ENCODE peak calls at places on chromosomes 2 and 18, in five cellular contexts. O is mesenchymal stem cell, Z is H1, B is H9, G is neuronal stem cell. W is an unnamed sample.

GRCh38 chr2:74831693-74832530 is 2.0 kb upstream of the HK2 start:
- DNase-seq in O (peak; percentile 65), Z (no peak), B (no peak), G (no peak), W (peak; percentile 30)

GRCh38 chr2:42920446-42921161 is 128.2 kb upstream of the HAAO start:
- DNase-seq in O (no peak), Z (no peak), B (no peak), G (no peak), W (no peak)

GRCh38 chr2:127128508-127128907 is 21.6 kb upstream of the BIN1 start:
- DNase-seq in O (no peak), Z (peak; percentile 61), B (peak; percentile 93), G (no peak), W (no peak)

GRCh38 chr2:234913208-234913626 is 38.6 kb upstream of the SH3BP4 start:
- DNase-seq in O (peak; percentile 61), Z (no peak), B (no peak), G (no peak), W (no peak)

GRCh38 chr18:54983041-54983686 is 23.9 kb upstream of the CCDC68 start:
- DNase-seq in O (peak; percentile 85), Z (no peak), B (no peak), G (peak; percentile 29), W (peak; percentile 94)

GRCh38 chr18:58730618-58731017 is 59.4 kb downstream of the MALT1 start:
- DNase-seq in O (no peak), Z (no peak), B (no peak), G (no peak), W (no peak)

GRCh38 chr2:237696471-237696870 is 69.1 kb downstream of the LRRFIP1 start:
- DNase-seq in O (peak; percentile 29), Z (no peak), B (peak; percentile 14), G (no peak), W (no peak)

GRCh38 chr2:128178650-128179460 is 87.9 kb downstream of the UGGT1 start:
- DNase-seq in O (peak; percentile 96), Z (peak; percentile 59), B (peak; percentile 58), G (peak; percentile 51), W (peak; percentile 44)

GRCh38 chr2:240638517-240639160 is 13.4 kb downstream of the GPR35 start:
- DNase-seq in O (no peak), Z (no peak), B (no peak), G (no peak), W (no peak)

GRCh38 chr2:216015722-216016464 is 2.5 kb upstream of the MREG start:
- DNase-seq in O (no peak), Z (no peak), B (no peak), G (no peak), W (no peak)

GRCh38 chr2:67544286-67544685 is 147.2 kb downstream of the ETAA1 start:
- DNase-seq in O (no peak), Z (no peak), B (no peak), G (no peak), W (no peak)

GRCh38 chr18:4821801-4822200 is 366.7 kb upstream of the DLGAP1 start:
- DNase-seq in O (no peak), Z (no peak), B (no peak), G (no peak), W (no peak)

GRCh38 chr2:34736482-34736881 is 1137.4 kb upstream of the FAM98A start:
- DNase-seq in O (no peak), Z (no peak), B (no peak), G (no peak), W (no peak)

GRCh38 chr2:148209598-148209997 is 188.7 kb downstream of the MBD5 start:
- DNase-seq in O (no peak), Z (no peak), B (peak; percentile 47), G (no peak), W (no peak)

GRCh38 chr2:53826587-53827397 is 33.0 kb downstream of the GPR75 start:
- DNase-seq in O (peak; percentile 63), Z (no peak), B (no peak), G (no peak), W (no peak)

GRCh38 chr2:178579006-178579405 is 98.7 kb downstream of the PLEKHA3 start:
- DNase-seq in O (peak; percentile 2), Z (no peak), B (no peak), G (no peak), W (no peak)

GRCh38 chr2:31335921-31336570 is 78.5 kb downstream of the XDH start:
- DNase-seq in O (peak; percentile 38), Z (peak; percentile 26), B (no peak), G (no peak), W (no peak)

GRCh38 chr18:25830787-25831186 is 259.6 kb downstream of the SS18 start:
- DNase-seq in O (peak; percentile 79), Z (no peak), B (no peak), G (no peak), W (peak; percentile 98)

GRCh38 chr2:151051584-151052220 is 210.0 kb downstream of the RBM43 start:
- DNase-seq in O (peak; percentile 67), Z (no peak), B (no peak), G (peak; percentile 23), W (peak; percentile 18)

GRCh38 chr2:178858896-178859628 is 51.8 kb upstream of the TTN start:
- DNase-seq in O (no peak), Z (no peak), B (no peak), G (no peak), W (no peak)

GRCh38 chr2:110211938-110212858 is at the start of gene MTLN:
- DNase-seq in O (peak; percentile 82), Z (peak; percentile 80), B (peak; percentile 70), G (peak; percentile 58), W (peak; percentile 61)

GRCh38 chr2:133312335-133312734 is 255.9 kb downstream of the NCKAP5 start:
- DNase-seq in O (no peak), Z (no peak), B (no peak), G (no peak), W (no peak)

GRCh38 chr2:88765154-88765948 is 73.9 kb downstream of the RPIA start:
- DNase-seq in O (no peak), Z (peak; percentile 82), B (peak; percentile 68), G (peak; percentile 30), W (peak; percentile 87)

GRCh38 chr2:107988108-107988507 is 1.8 kb downstream of the SLC5A7 start:
- DNase-seq in O (no peak), Z (no peak), B (no peak), G (no peak), W (no peak)

GRCh38 chr18:63161032-63161727 is 158.4 kb downstream of the BCL2 start:
- DNase-seq in O (no peak), Z (no peak), B (no peak), G (no peak), W (no peak)

GRCh38 chr2:70979626-70980025 is 1.2 kb downstream of the ANKRD53 start:
- DNase-seq in O (no peak), Z (no peak), B (peak; percentile 24), G (no peak), W (no peak)

GRCh38 chr2:48856144-48856543 is 100.6 kb upstream of the LHCGR start:
- DNase-seq in O (no peak), Z (no peak), B (no peak), G (no peak), W (peak; percentile 88)

GRCh38 chr2:48854681-48855080 is 99.2 kb upstream of the LHCGR start:
- DNase-seq in O (no peak), Z (no peak), B (no peak), G (no peak), W (peak; percentile 68)

GRCh38 chr2:48855142-48855541 is 99.6 kb upstream of the LHCGR start:
- DNase-seq in O (peak; percentile 0), Z (no peak), B (no peak), G (no peak), W (no peak)

GRCh38 chr2:48852938-48853337 is 97.4 kb upstream of the LHCGR start:
- DNase-seq in O (peak; percentile 1), Z (no peak), B (no peak), G (no peak), W (peak; percentile 96)

DNA sequence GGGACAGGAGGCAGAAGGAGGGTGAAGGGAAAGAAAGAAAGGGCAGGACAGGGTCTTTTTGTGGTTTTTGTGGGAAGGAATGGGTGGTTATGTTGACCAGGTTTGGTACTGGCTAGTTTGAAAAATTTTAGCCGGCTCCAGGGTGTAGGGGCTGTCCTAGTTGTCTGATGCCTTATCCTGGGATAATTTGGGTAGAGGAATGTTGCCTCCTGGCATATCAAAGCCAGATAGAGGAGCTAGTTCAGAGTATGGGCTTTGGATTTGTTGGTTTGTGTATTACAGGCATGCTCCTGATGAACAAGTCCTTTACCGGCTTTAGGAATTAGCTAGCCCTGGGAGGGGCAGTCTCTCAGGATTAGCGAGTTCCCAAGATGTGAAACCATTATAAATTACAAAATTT is 101.1 kb upstream of the LHCGR start:
- DNase-seq in O (no peak), Z (no peak), B (no peak), G (no peak), W (no peak)
- H2BK120ac ChIP-seq in O (no peak overlapping the region), Z (no peak overlapping the region), B (no peak overlapping the region), G (no peak overlapping the region), W (no peak overlapping the region)

DNA sequence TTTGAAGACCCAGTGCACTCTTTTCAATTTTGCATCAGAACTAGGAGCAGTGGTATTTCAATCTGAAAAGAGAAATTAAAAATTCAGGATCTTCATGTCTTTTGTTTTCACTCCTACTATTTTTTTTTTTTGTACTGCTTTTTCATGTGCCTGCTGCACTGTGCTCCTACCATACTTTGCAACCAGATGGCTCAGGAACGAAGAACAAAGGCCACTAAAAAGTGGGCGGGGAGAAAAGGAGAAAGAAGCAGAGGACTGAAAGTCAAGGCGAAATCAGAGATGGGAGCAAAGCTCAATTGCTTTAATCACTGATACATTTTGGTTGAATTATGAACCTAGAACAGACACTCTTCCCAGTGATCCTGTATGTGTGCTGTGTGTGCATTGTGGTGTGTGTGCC is 495.9 kb upstream of the TCF4 start:
- DNase-seq in O (no peak), Z (no peak), B (peak; percentile 40), G (no peak), W (no peak)
- H2BK120ac ChIP-seq in O (no peak overlapping the region), Z (no peak overlapping the region), B (no peak overlapping the region), G (no peak overlapping the region), W (no peak overlapping the region)

DNA sequence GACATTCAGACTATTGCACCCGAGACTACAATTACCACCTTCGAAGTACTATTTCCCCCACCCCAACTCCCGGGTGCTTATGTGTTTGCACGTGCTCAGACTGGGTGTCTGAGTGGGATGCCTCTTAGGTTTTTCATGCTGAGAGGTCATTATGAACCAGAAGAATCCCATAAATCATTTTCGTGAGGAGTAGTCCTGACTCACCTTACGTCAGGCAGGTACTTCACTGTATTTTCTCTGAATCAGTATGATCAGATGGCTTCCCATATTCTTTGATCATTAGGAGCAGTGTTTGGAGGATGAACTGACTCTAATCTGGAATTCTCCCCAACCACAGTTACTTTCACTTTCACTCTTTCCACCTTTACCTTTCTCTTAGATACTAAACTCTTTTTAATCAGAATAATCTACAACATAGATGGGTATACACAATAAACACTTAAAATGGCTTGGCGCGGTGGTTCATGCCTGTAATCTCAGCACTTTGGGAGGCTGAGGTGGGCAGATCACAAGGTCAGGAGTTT is 38.4 kb upstream of the STAT4 start:
- DNase-seq in O (no peak), Z (no peak), B (no peak), G (no peak), W (no peak)
- H2BK120ac ChIP-seq in O (no peak overlapping the region), Z (no peak overlapping the region), B (no peak overlapping the region), G (no peak overlapping the region), W (no peak overlapping the region)

GRCh38 chr18:6598657-6599056 is 130.9 kb upstream of the ARHGAP28 start:
- DNase-seq in O (no peak), Z (no peak), B (peak; percentile 31), G (no peak), W (no peak)

GRCh38 chr18:6591491-6591890 is 138.0 kb upstream of the ARHGAP28 start:
- DNase-seq in O (no peak), Z (no peak), B (no peak), G (no peak), W (peak; percentile 88)

GRCh38 chr18:6593142-6593889 is 136.2 kb upstream of the ARHGAP28 start:
- DNase-seq in O (no peak), Z (no peak), B (no peak), G (no peak), W (no peak)

GRCh38 chr18:6592522-6592921 is 137.0 kb upstream of the ARHGAP28 start:
- DNase-seq in O (no peak), Z (no peak), B (no peak), G (no peak), W (no peak)

GRCh38 chr18:6595666-6596065 is 133.8 kb upstream of the ARHGAP28 start:
- DNase-seq in O (no peak), Z (no peak), B (no peak), G (no peak), W (no peak)
- H2BK120ac ChIP-seq in O (no peak overlapping the region), Z (no peak overlapping the region), B (no peak overlapping the region), G (no peak overlapping the region), W (no peak overlapping the region)